ENCODE peak calls at places on chromosome 10, in seven cellular contexts. H, U, V, I, X, R and G are unnamed samples.

GRCh38 chr10:51706225-51706624 is 6.8 kb upstream of the CSTF2T start:
- DNase-seq in H (peak), U (no peak), V (no peak), I (no peak), X (no peak), R (no peak), G (no peak)

GRCh38 chr10:80464557-80465466 is 10.7 kb downstream of the TSPAN14 start:
- DNase-seq in H (peak), U (peak), V (no peak), I (peak), X (peak), R (no peak), G (peak)

GRCh38 chr10:72332423-72333110 is 22.2 kb downstream of the DNAJB12 start:
- DNase-seq in H (no peak), U (no peak), V (no peak), I (no peak), X (no peak), R (no peak), G (no peak)

GRCh38 chr10:103534621-103535498 is 41.4 kb downstream of the NEURL1 start:
- DNase-seq in H (no peak), U (no peak), V (no peak), I (no peak), X (no peak), R (no peak), G (peak)

GRCh38 chr10:86988501-86988900 is 20.2 kb downstream of the ADIRF start:
- DNase-seq in H (no peak), U (no peak), V (no peak), I (no peak), X (no peak), R (no peak), G (no peak)

GRCh38 chr10:68606918-68607317 is 46.8 kb downstream of the TET1 start:
- DNase-seq in H (no peak), U (no peak), V (no peak), I (no peak), X (no peak), R (no peak), G (no peak)

GRCh38 chr10:67763499-67764011 is 67.6 kb upstream of the CTNNA3 start:
- DNase-seq in H (peak), U (peak), V (peak), I (peak), X (peak), R (peak), G (peak)

GRCh38 chr10:29949411-29950011 is 109.9 kb downstream of the JCAD start:
- DNase-seq in H (peak), U (no peak), V (peak), I (no peak), X (no peak), R (no peak), G (no peak)

GRCh38 chr10:132193907-132194552 is 7.3 kb downstream of the DPYSL4 start:
- DNase-seq in H (no peak), U (no peak), V (no peak), I (no peak), X (no peak), R (no peak), G (no peak)

GRCh38 chr10:46080886-46081285 is 34.8 kb upstream of the MSMB start:
- DNase-seq in H (no peak), U (no peak), V (peak), I (no peak), X (no peak), R (no peak), G (no peak)
- H3K23ac ChIP-seq in H (no peak), U (no peak), V (no peak), I (no peak), X (no peak), R (no peak), G (no peak)

DNA sequence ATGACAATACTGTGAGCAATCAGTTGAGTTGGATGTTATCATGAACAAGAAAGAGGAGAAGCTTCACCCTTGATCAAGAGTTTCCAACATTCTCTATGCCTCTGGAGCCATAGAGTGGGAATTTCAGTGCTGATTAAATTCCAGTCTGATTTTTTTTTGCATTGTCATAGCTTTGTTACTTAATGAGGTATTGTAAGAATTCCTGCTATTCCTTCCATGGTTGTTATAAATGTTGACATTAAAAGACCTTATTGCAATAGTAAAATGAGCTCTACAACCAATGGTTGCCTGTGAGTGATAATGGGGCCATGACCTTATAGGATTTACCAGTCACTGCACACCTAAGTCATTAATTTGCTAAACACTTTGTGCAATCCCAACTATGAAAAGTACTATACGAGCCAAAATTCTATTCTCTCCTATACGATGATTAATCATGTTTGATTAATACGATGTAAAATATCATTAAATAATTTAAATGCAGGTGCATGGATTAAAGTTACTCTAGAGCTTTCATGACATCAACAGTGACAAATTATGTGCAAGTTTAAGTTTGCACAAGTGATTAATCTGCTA is 353.2 kb upstream of the KLF6 start:
- DNase-seq in H (no peak), U (no peak), V (no peak), I (no peak), X (no peak), R (no peak), G (no peak)
- H2BK120ac ChIP-seq in H (no peak), U (no peak), V (no peak), I (no peak), X (no peak), R (no peak), G (no peak)

GRCh38 chr10:127420138-127420684 is 128.9 kb upstream of the NPS start:
- DNase-seq in H (no peak), U (no peak), V (no peak), I (no peak), X (no peak), R (no peak), G (no peak)
- H3K23ac ChIP-seq in H (no peak), U (no peak), V (no peak), I (no peak), X (no peak), R (no peak), G (no peak)

GRCh38 chr10:112728997-112729396 is 221.1 kb upstream of the TCF7L2 start:
- DNase-seq in H (no peak), U (no peak), V (no peak), I (no peak), X (no peak), R (no peak), G (no peak)

GRCh38 chr10:112735041-112735690 is 214.9 kb upstream of the TCF7L2 start:
- DNase-seq in H (no peak), U (no peak), V (no peak), I (no peak), X (no peak), R (no peak), G (no peak)

GRCh38 chr10:112728118-112728963 is 221.7 kb upstream of the TCF7L2 start:
- DNase-seq in H (no peak), U (no peak), V (no peak), I (no peak), X (no peak), R (no peak), G (no peak)

GRCh38 chr10:112732277-112732891 is 217.7 kb upstream of the TCF7L2 start:
- DNase-seq in H (no peak), U (peak), V (peak), I (no peak), X (peak), R (peak), G (no peak)
- H2BK120ac ChIP-seq in H (no peak), U (no peak), V (no peak), I (peak), X (no peak), R (no peak), G (no peak)

GRCh38 chr10:118541718-118542117 is 53.7 kb downstream of the PRLHR start:
- DNase-seq in H (no peak), U (no peak), V (no peak), I (no peak), X (no peak), R (no peak), G (no peak)
- H3K23ac ChIP-seq in H (no peak), U (no peak), V (no peak), I (no peak), X (no peak), R (no peak), G (no peak)

DNA sequence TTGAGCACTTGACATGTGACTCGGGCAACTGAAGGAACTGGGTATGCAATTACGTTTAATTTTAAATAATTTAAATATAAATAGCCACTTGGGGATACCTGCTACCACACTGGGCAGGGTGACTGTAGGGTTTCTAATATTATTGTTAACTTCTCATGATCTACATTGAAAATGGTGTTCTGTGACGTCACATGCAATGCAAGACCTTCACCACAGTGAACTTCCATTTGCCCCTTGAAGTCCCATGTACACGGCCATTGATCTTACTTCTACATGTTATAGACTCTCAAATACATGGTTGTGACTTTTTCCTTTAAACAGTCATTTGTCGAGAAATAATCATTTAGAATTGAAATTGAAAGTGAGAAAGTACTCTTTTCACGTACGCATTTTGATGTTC is 154.0 kb downstream of the MGMT start:
- DNase-seq in H (no peak), U (no peak), V (no peak), I (no peak), X (no peak), R (no peak), G (no peak)
- H2BK120ac ChIP-seq in H (no peak), U (no peak), V (no peak), I (no peak), X (no peak), R (no peak), G (no peak)

GRCh38 chr10:120103957-120104560 is 211.5 kb downstream of the SEC23IP start:
- DNase-seq in H (no peak), U (peak), V (no peak), I (no peak), X (no peak), R (no peak), G (no peak)

GRCh38 chr10:120112809-120113208 is 220.3 kb downstream of the SEC23IP start:
- DNase-seq in H (no peak), U (no peak), V (no peak), I (no peak), X (no peak), R (no peak), G (no peak)

GRCh38 chr10:120110196-120110595 is 217.7 kb downstream of the SEC23IP start:
- DNase-seq in H (no peak), U (no peak), V (no peak), I (no peak), X (no peak), R (peak), G (no peak)

DNA sequence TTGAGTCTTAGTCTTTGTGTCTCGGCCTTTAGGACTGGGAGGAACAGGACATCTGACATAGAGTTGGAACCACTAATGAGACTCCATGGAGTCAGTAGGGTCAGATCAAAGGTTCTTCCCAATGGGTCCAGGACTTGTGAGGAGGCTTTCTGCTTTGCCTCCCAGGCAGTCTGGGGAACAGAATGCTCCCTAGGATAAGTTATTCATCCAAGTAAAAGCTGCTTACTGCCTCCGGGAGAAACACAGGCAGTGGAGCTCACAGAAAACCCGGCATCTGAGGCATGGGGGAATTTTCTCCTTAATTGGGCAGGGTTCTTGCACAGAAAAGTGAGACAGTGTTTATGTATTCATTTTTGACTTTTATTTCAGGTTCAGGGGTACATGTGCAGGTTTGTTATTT is 216.4 kb downstream of the SEC23IP start:
- DNase-seq in H (no peak), U (no peak), V (no peak), I (no peak), X (no peak), R (no peak), G (no peak)
- H3K23ac ChIP-seq in H (no peak), U (no peak), V (no peak), I (no peak), X (no peak), R (no peak), G (no peak)

DNA sequence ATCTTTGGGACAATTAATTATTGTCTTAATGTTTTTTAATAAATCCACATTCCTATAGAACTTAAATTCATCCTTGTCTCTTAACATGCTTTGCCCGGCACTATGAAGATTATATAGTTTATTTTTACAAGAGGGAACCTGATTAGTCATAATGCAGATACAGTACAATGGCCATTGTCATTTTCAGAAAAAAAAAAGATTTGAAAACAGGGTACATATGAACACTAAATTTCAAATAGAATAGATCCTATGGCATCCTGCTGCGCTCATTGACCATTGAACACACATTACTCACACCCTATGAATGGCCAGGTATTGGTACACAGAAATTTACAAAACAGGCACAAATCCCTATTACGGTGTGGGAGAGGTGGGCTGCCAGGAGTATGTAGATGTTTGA is 2.0 kb upstream of the KLF6 start:
- DNase-seq in H (peak), U (no peak), V (no peak), I (no peak), X (no peak), R (no peak), G (no peak)
- H2BK120ac ChIP-seq in H (peak), U (no peak), V (no peak), I (no peak), X (no peak), R (no peak), G (no peak)

GRCh38 chr10:117476281-117476680 is 66.3 kb upstream of the EMX2 start:
- DNase-seq in H (no peak), U (no peak), V (no peak), I (no peak), X (no peak), R (no peak), G (no peak)
- H3K23ac ChIP-seq in H (no peak), U (no peak), V (no peak), I (no peak), X (no peak), R (no peak), G (no peak)

DNA sequence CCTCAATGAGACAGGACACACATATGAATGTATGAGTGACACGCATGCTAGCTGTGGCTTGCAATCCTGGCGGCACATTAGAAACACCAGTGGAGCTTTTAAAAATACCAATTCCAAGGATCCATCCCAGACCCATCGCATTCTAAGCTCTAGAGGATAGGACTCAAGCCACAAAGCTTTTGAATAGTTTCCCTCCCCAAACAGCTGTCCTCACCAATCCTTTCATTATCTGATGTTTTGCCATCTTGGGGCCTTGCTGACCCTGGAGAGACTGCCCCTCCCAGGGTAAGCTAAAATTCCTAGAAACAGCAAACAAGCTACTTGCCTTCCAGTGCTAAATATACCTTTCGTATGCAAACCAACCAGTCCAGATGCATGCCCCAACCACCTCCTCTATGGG is 8.9 kb upstream of the TM9SF3 start:
- DNase-seq in H (no peak), U (no peak), V (no peak), I (no peak), X (no peak), R (no peak), G (no peak)
- H2BK120ac ChIP-seq in H (no peak), U (no peak), V (no peak), I (no peak), X (no peak), R (no peak), G (no peak)